ENCODE peak calls at places on chromosomes 2 and 18, in nine cellular contexts. L, H, P, S, W, G, Q, X and R are unnamed samples.

GRCh38 chr2:102439065-102439695 is 16.2 kb downstream of the IL18RAP start:
- DNase-seq in L (no peak), H (peak), P (no peak), S (no peak), W (no peak), G (no peak), Q (no peak), X (no peak), R (peak)

GRCh38 chr2:208062113-208062512 is 36.8 kb upstream of the PLEKHM3 start:
- DNase-seq in L (no peak), H (peak), P (no peak), S (no peak), W (no peak), G (no peak), Q (peak), X (no peak), R (peak)

GRCh38 chr2:39492095-39492590 is 55.1 kb upstream of the MAP4K3 start:
- DNase-seq in L (no peak), H (peak), P (no peak), S (peak), W (no peak), G (peak), Q (peak), X (no peak), R (peak)

GRCh38 chr2:23549051-23549450 is 164.1 kb downstream of the KLHL29 start:
- DNase-seq in L (no peak), H (no peak), P (no peak), S (no peak), W (no peak), G (no peak), Q (no peak), X (no peak), R (no peak)

GRCh38 chr2:113278073-113278811 is 479 bp downstream of the PAX8 start:
- DNase-seq in L (peak), H (no peak), P (no peak), S (no peak), W (no peak), G (no peak), Q (no peak), X (no peak), R (no peak)

GRCh38 chr2:187575081-187576067 is 21.1 kb upstream of the TFPI start:
- DNase-seq in L (no peak), H (no peak), P (no peak), S (no peak), W (no peak), G (no peak), Q (no peak), X (no peak), R (peak)

GRCh38 chr2:62374301-62374960 is 131.6 kb downstream of the TMEM17 start:
- DNase-seq in L (no peak), H (no peak), P (no peak), S (no peak), W (no peak), G (no peak), Q (no peak), X (no peak), R (no peak)

GRCh38 chr2:234422895-234423505 is 73.9 kb downstream of the ARL4C start:
- DNase-seq in L (no peak), H (no peak), P (peak), S (no peak), W (no peak), G (no peak), Q (peak), X (no peak), R (no peak)

GRCh38 chr2:10079931-10080535 is at the start of gene CYS1:
- DNase-seq in L (peak), H (no peak), P (no peak), S (peak), W (no peak), G (no peak), Q (no peak), X (no peak), R (no peak)

GRCh38 chr2:204888222-204888621 is 342.9 kb downstream of the PARD3B start:
- DNase-seq in L (no peak), H (no peak), P (no peak), S (no peak), W (no peak), G (no peak), Q (no peak), X (no peak), R (peak)

GRCh38 chr2:12469053-12469625 is 247.6 kb upstream of the TRIB2 start:
- DNase-seq in L (no peak), H (no peak), P (no peak), S (no peak), W (no peak), G (no peak), Q (no peak), X (no peak), R (peak)

GRCh38 chr18:55248497-55248896 is 289.2 kb upstream of the CCDC68 start:
- DNase-seq in L (no peak), H (no peak), P (no peak), S (no peak), W (no peak), G (no peak), Q (no peak), X (no peak), R (no peak)

GRCh38 chr2:27281855-27282559 is at the start of gene TRIM54:
- DNase-seq in L (no peak), H (no peak), P (no peak), S (no peak), W (no peak), G (no peak), Q (no peak), X (no peak), R (peak)

GRCh38 chr2:43391159-43391876 is 164.9 kb upstream of the ZFP36L2 start:
- DNase-seq in L (no peak), H (no peak), P (no peak), S (no peak), W (no peak), G (no peak), Q (no peak), X (no peak), R (no peak)

GRCh38 chr18:12372406-12372805 is 4.6 kb downstream of the AFG3L2 start:
- DNase-seq in L (no peak), H (no peak), P (no peak), S (no peak), W (no peak), G (no peak), Q (no peak), X (no peak), R (no peak)

GRCh38 chr2:27502149-27502548 is 5.5 kb downstream of the GCKR start:
- DNase-seq in L (no peak), H (no peak), P (no peak), S (no peak), W (no peak), G (no peak), Q (no peak), X (no peak), R (no peak)

GRCh38 chr18:24427484-24427883 is 1.0 kb downstream of the IMPACT start:
- DNase-seq in L (no peak), H (peak), P (no peak), S (no peak), W (no peak), G (no peak), Q (no peak), X (no peak), R (peak)